ENCODE peak calls at places on chromosomes 7 and 10, in ten cellular contexts. B, D, F, N, L, V, Z, T, Y and H are unnamed samples.

GRCh38 chr7:118259115-118259514 is 34.6 kb downstream of the ANKRD7 start:
- DNase-seq in B (no peak), D (no peak), F (no peak), N (no peak), L (no peak), V (no peak), Z (no peak), T (no peak), Y (no peak), H (no peak)

GRCh38 chr10:24718031-24718855 is 5.4 kb downstream of the ARHGAP21 start:
- DNase-seq in B (peak), D (no peak), F (no peak), N (no peak), L (peak), V (no peak), Z (peak), T (no peak), Y (no peak), H (no peak)

GRCh38 chr10:63819753-63820347 is 298.6 kb downstream of the REEP3 start:
- DNase-seq in B (peak), D (no peak), F (no peak), N (peak), L (peak), V (no peak), Z (peak), T (peak), Y (peak), H (peak)

GRCh38 chr7:24419070-24419469 is 135.1 kb downstream of the NPY start:
- DNase-seq in B (peak), D (no peak), F (no peak), N (no peak), L (peak), V (no peak), Z (no peak), T (no peak), Y (peak), H (no peak)

GRCh38 chr10:61000769-61001730 is 57.1 kb upstream of the RHOBTB1 start:
- DNase-seq in B (peak), D (no peak), F (no peak), N (peak), L (peak), V (no peak), Z (no peak), T (peak), Y (peak), H (peak)

GRCh38 chr10:73906524-73907447 is 4.1 kb upstream of the PLAU start:
- DNase-seq in B (peak), D (no peak), F (no peak), N (no peak), L (peak), V (peak), Z (peak), T (no peak), Y (peak), H (peak)

GRCh38 chr10:126759531-126759930 is 89.0 kb upstream of the C10orf90 start:
- DNase-seq in B (no peak), D (no peak), F (no peak), N (no peak), L (no peak), V (no peak), Z (no peak), T (no peak), Y (no peak), H (no peak)

GRCh38 chr10:79316671-79317431 is 30.4 kb upstream of the PPIF start:
- DNase-seq in B (peak), D (peak), F (no peak), N (no peak), L (no peak), V (no peak), Z (no peak), T (peak), Y (no peak), H (no peak)

GRCh38 chr10:61140765-61141392 is 196.9 kb upstream of the RHOBTB1 start:
- DNase-seq in B (peak), D (no peak), F (no peak), N (no peak), L (peak), V (no peak), Z (peak), T (peak), Y (no peak), H (no peak)

DNA sequence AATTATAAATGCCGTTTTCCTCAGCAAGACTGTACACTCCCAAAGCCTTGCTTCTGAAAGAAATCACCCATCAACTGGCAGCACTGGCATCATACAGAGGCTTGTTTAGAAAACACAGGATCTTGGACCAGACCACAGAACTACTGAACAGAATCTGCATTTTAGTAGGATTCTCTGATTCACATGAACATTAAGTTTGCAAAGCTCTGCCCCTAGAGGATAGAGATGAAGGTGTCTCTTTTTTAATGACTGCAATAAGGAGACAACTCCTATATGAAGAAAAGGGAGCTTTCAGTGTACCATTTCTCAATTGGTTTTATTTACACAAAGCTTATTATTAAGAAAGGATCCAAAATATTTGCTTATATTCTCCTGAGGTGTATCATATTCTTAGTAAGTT is 172.7 kb downstream of the AGMO start:
- DNase-seq in B (no peak), D (no peak), F (no peak), N (no peak), L (no peak), V (no peak), Z (no peak), T (no peak), Y (no peak), H (no peak)
- TF ChIP-seq CTCF in B (no peak), D (no peak), F (no peak), N (peak), L (no peak), V (no peak), Z (peak), T (no peak), Y (peak), H (no peak)

DNA sequence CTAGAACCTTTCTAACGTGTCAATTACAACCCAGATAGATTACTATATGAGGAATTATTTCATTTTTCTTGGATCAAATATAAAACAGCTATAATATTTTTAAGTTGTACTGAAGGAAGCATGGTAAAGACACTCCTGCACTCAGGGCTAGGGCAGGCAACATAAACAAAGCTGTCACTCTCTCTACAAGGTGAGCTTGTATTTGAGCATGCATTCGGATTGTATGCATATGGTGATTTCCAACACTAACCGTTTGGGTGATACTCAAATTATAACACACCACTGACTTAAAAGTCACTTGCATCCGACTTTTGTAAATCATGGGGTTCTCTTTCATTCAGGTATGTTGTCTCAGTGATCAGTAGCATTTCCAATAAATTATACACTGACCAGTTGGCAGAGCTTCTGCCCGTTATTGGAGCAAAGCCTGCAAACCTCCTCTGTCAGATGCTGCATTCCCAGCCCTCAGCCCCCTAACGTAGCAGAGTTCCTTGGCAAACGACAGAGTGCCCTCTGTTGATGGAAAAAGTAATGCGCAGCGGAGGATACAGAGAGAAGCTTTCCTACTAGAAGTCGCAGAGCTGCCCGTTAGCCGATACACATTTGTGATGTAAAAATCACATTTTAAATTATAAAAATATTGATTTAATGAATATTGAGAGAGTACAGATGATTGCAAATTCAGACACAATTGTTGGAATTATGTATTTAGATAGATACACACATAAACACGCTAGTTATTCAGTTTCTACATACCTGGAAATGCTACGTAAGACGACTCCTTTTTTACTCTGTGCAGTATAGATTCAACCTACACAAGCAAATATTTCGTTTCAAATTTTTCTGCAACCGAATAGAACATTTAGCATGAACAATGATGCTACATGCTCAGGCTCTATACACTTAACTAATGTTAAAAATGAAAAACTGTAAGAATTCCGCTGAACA is 173.9 kb upstream of the SP4 start:
- DNase-seq in B (peak), D (no peak), F (peak), N (peak), L (peak), V (no peak), Z (no peak), T (peak), Y (peak), H (peak)
- TF ChIP-seq CTCF in B (peak), D (peak), F (peak), N (peak), L (peak), V (peak), Z (peak), T (no peak), Y (peak), H (peak)

GRCh38 chr7:4876586-4876985 is 6.9 kb downstream of the RADIL start:
- DNase-seq in B (no peak), D (no peak), F (no peak), N (no peak), L (no peak), V (peak), Z (no peak), T (no peak), Y (no peak), H (no peak)
- TF ChIP-seq CTCF in B (no peak), D (no peak), F (no peak), N (no peak), L (no peak), V (no peak), Z (no peak), T (no peak), Y (no peak), H (no peak)

GRCh38 chr7:52018680-52019054 is 702.1 kb upstream of the COBL start:
- DNase-seq in B (no peak), D (no peak), F (no peak), N (no peak), L (no peak), V (no peak), Z (no peak), T (no peak), Y (no peak), H (no peak)
- TF ChIP-seq CTCF in B (no peak), D (no peak), F (no peak), N (no peak), L (no peak), V (no peak), Z (no peak), T (no peak), Y (no peak), H (peak)

DNA sequence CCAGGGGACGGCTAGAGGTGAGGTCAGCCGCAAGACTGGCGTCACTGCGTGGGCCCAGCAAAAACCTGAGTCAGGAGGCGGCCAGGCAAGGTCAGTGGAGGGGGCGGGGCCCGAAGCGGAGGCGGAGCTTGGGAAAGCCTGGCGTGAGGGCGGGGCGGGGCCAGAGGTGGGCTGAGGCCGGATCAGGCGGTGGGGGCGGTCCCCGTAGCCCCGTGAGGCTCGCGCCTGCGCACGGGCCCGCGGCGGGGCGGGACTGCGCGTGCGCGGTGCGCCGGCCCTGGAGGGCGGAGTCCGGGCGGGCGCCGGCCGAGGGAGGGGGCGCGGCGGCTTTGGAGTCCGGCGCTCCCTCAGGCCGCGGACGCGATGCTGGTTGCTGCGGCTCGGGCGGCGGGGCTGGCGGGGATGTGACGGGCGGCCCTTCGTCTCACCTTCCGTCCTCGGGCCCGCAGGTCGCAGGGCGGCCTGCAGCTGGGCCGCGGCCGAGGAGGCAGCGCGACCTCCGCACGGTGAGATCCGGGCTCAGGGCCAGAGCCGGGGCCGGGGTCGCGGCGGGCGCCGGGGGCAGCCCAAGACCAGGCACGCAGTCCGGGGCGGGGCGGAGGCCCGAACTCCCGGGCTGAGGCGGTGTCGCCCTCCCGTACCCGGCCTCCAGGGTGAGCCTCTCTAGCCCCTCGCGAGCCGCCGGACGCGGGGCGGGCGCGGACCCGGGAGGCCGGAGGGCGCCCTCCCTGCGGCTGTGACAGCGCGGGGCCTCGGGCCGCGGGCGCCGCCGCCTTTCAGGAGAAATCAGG is at the start of gene CCSER2:
- DNase-seq in B (peak), D (peak), F (peak), N (peak), L (peak), V (peak), Z (peak), T (peak), Y (peak), H (peak)
- TF ChIP-seq CTCF in B (no peak), D (no peak), F (no peak), N (peak), L (no peak), V (peak), Z (no peak), T (no peak), Y (peak), H (no peak)

GRCh38 chr7:136953386-136953785 is 84.9 kb downstream of the CHRM2 start:
- DNase-seq in B (no peak), D (no peak), F (no peak), N (no peak), L (peak), V (no peak), Z (peak), T (no peak), Y (no peak), H (no peak)
- TF ChIP-seq CTCF in B (no peak), D (no peak), F (no peak), N (no peak), L (no peak), V (no peak), Z (no peak), T (no peak), Y (no peak), H (no peak)

GRCh38 chr7:100190059-100190711 is 12.5 kb downstream of the STAG3 start:
- DNase-seq in B (peak), D (no peak), F (no peak), N (no peak), L (peak), V (no peak), Z (peak), T (no peak), Y (no peak), H (no peak)

GRCh38 chr7:100191775-100192174 is 14.1 kb downstream of the STAG3 start:
- DNase-seq in B (no peak), D (no peak), F (no peak), N (no peak), L (peak), V (no peak), Z (peak), T (no peak), Y (no peak), H (no peak)

GRCh38 chr7:100192951-100193350 is 15.2 kb downstream of the STAG3 start:
- DNase-seq in B (no peak), D (no peak), F (no peak), N (no peak), L (no peak), V (no peak), Z (no peak), T (no peak), Y (no peak), H (no peak)

DNA sequence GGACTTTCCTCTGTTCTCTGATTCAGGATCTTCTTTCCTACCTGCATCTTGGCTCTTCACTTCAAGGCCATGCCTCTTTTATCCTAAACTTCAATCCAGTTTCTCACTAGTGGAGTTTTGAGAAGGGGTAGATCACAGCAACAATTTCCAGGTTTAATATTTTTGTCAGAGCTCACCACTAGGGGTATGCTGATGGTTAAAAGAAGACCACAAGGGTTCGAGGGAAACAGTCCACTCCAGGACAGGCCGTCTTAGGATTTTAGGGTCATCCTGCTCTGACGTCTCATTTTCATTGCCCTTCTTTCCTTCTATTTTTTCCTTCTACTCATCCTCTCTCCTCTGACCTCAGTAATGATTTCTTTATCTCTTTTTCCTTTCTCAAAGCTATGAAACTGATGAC is 11.3 kb downstream of the STAG3 start:
- DNase-seq in B (no peak), D (no peak), F (no peak), N (no peak), L (no peak), V (no peak), Z (no peak), T (no peak), Y (no peak), H (no peak)
- TF ChIP-seq CTCF in B (no peak), D (peak), F (no peak), N (peak), L (no peak), V (no peak), Z (peak), T (no peak), Y (peak), H (no peak)

GRCh38 chr10:90274721-90275468 is 573.5 kb downstream of the KIF20B start:
- DNase-seq in B (no peak), D (no peak), F (no peak), N (no peak), L (peak), V (no peak), Z (no peak), T (no peak), Y (no peak), H (no peak)

DNA sequence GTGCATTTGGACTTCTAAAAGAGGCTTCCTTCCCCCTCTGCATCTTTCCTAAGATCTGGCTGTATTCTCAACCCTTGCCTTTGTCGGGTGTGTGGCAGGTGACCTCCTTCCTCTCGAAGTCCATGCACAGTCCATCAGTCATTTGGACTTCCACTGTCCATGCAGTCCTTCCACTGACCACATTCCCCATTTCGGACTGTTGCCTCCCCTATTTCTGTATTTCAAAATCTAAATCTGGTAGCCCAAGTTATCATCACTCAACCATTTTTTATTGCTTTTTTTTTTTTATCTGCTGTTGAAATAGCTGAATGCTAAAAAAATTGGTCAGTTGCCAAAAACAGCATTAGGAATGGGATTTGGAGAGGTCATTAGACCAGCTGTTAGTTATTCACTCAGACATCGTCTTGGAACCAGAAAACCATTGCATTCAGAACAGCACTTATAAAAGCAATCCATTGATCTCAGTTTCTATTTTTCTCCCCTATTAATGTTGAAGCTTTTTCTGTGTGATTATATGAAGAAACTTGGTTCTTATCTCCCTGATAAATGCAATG is 575.6 kb downstream of the KIF20B start:
- DNase-seq in B (no peak), D (no peak), F (no peak), N (no peak), L (peak), V (no peak), Z (no peak), T (no peak), Y (no peak), H (no peak)
- TF ChIP-seq CTCF in B (no peak), D (no peak), F (no peak), N (no peak), L (no peak), V (no peak), Z (no peak), T (no peak), Y (no peak), H (no peak)

GRCh38 chr10:36277459-36277858 is 635.4 kb upstream of the FZD8 start:
- DNase-seq in B (no peak), D (no peak), F (no peak), N (no peak), L (no peak), V (no peak), Z (no peak), T (no peak), Y (no peak), H (no peak)
- TF ChIP-seq CTCF in B (no peak), D (no peak), F (no peak), N (no peak), L (no peak), V (no peak), Z (no peak), T (no peak), Y (no peak), H (no peak)